ENCODE peak calls at places on chromosomes 1 and 21, in four cellular contexts. F, N, U and B are unnamed samples.

GRCh38 chr1:169427081-169427611 is at the start of gene CCDC181:
- DNase-seq in F (no peak), N (peak), U (peak), B (peak)

GRCh38 chr1:223845810-223846667 is at the start of gene TP53BP2:
- DNase-seq in F (peak), N (peak), U (peak), B (peak)

GRCh38 chr1:180643693-180644092 is 11.9 kb downstream of the XPR1 start:
- DNase-seq in F (no peak), N (no peak), U (no peak), B (no peak)

GRCh38 chr21:14480601-14481000 is 65.5 kb downstream of the SAMSN1 start:
- DNase-seq in F (no peak), N (no peak), U (no peak), B (no peak)

GRCh38 chr1:67785847-67786753 is 47.2 kb downstream of the GNG12 start:
- DNase-seq in F (no peak), N (no peak), U (no peak), B (no peak)

GRCh38 chr1:179840107-179840506 is 37.5 kb downstream of the TOR1AIP2 start:
- DNase-seq in F (no peak), N (no peak), U (no peak), B (no peak)

GRCh38 chr1:118075116-118075515 is 109.9 kb downstream of the SPAG17 start:
- DNase-seq in F (no peak), N (no peak), U (no peak), B (no peak)

GRCh38 chr1:7940745-7941436 is at the start of gene TNFRSF9:
- DNase-seq in F (peak), N (no peak), U (no peak), B (peak)

GRCh38 chr1:71193153-71193552 is 112.3 kb upstream of the ZRANB2 start:
- DNase-seq in F (no peak), N (no peak), U (no peak), B (no peak)

GRCh38 chr1:21592086-21592865 is 76.9 kb downstream of the RAP1GAP start:
- DNase-seq in F (no peak), N (no peak), U (no peak), B (no peak)

GRCh38 chr1:241352401-241352800 is 4.6 kb downstream of the RGS7 start:
- DNase-seq in F (no peak), N (no peak), U (no peak), B (no peak)

GRCh38 chr1:10697621-10698160 is 98.8 kb downstream of the CASZ1 start:
- DNase-seq in F (no peak), N (no peak), U (no peak), B (no peak)

GRCh38 chr1:77287535-77287934 is 5.7 kb downstream of the AK5 start:
- DNase-seq in F (no peak), N (no peak), U (no peak), B (no peak)

GRCh38 chr1:20640183-20640597 is 6.9 kb downstream of the PINK1 start:
- DNase-seq in F (peak), N (peak), U (peak), B (peak)

GRCh38 chr21:16082038-16082816 is 352.4 kb downstream of the USP25 start:
- DNase-seq in F (no peak), N (no peak), U (no peak), B (peak)

GRCh38 chr1:99858285-99858684 is 8.1 kb downstream of the AGL start:
- DNase-seq in F (no peak), N (no peak), U (no peak), B (no peak)
- TF ChIP-seq HMGXB4 in F (no peak), N (no peak), U (no peak), B (no peak)

GRCh38 chr1:15343099-15343498 is 66.6 kb upstream of the EFHD2 start:
- DNase-seq in F (no peak), N (no peak), U (no peak), B (no peak)

GRCh38 chr1:15343729-15344128 is 66.0 kb upstream of the EFHD2 start:
- DNase-seq in F (no peak), N (no peak), U (no peak), B (no peak)

GRCh38 chr1:15342568-15342967 is 67.1 kb upstream of the EFHD2 start:
- DNase-seq in F (no peak), N (no peak), U (no peak), B (no peak)

GRCh38 chr1:15341228-15341627 is 68.5 kb upstream of the EFHD2 start:
- DNase-seq in F (no peak), N (no peak), U (no peak), B (no peak)

GRCh38 chr1:15341634-15342375 is 67.9 kb upstream of the EFHD2 start:
- DNase-seq in F (no peak), N (no peak), U (no peak), B (no peak)
- TF ChIP-seq HMGXB4 in F (no peak), N (no peak), U (no peak), B (no peak)

GRCh38 chr1:193562121-193562520 is 375.7 kb upstream of the B3GALT2 start:
- DNase-seq in F (no peak), N (peak), U (no peak), B (peak)
- TF ChIP-seq HMGXB4 in F (no peak), N (no peak), U (no peak), B (no peak)

GRCh38 chr1:55288245-55288644 is 73.1 kb upstream of the USP24 start:
- DNase-seq in F (no peak), N (no peak), U (no peak), B (no peak)
- TF ChIP-seq HMGXB4 in F (no peak), N (no peak), U (no peak), B (no peak)

GRCh38 chr1:24805534-24806301 is 60.5 kb downstream of the CLIC4 start:
- DNase-seq in F (no peak), N (no peak), U (no peak), B (no peak)
- TF ChIP-seq HMGXB4 in F (no peak), N (no peak), U (no peak), B (no peak)

GRCh38 chr1:61174060-61174788 is 91.9 kb downstream of the NFIA start:
- DNase-seq in F (no peak), N (no peak), U (no peak), B (no peak)
- TF ChIP-seq HMGXB4 in F (no peak), N (no peak), U (no peak), B (no peak)

DNA sequence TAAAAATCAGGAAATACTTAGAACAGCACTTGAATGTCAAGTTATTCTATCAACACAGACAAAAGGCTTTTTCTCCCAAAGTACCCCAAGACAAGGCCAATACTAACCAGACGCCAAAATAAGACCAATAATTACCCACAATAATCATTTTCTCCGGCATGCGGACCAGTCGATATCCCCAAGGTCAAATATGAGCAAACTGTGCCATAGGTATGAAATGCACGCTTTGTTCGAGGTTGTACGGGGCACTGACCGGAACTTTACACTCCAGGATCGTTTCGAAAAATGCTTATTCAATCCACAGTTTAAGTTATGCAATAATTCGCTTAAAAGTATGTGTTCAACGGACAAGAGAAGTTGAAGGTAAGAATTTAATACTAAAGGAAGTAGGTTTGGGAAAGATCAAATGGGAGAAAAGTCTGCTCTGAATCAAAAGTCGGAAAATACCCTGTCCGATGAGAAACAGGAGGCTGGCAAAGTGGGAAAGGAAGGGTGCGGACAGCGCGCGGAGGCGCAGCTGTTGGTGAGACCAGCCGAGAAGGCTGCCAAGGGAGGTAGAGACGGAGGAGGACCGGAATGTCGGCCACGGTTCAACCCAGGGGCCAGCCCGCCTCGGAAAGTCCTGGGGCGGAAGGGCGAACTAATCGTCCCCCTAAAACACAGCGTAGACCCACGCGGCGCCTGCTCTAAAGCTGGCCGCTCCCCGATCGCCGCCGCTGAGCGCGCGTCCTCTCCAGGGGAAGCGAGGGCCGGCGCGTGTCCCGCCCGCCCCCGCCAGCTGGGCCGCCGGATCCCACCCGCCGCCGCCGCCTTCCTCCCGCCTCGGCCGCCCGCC is 802 bp upstream of the SPATA1 start:
- DNase-seq in F (peak), N (no peak), U (peak), B (no peak)
- TF ChIP-seq HMGXB4 in F (no peak), N (no peak), U (no peak), B (no peak)